ENCODE peak calls at places on chromosome 12, in eight cellular contexts. M, V, J, Y, A, R, K and H are unnamed samples.

GRCh38 chr12:75944097-75944904 is 87.3 kb downstream of the PHLDA1 start:
- DNase-seq in M (no peak), V (no peak), J (peak), Y (peak), A (no peak), R (no peak), K (peak), H (no peak)

GRCh38 chr12:11695321-11695720 is 45.8 kb downstream of the ETV6 start:
- DNase-seq in M (no peak), V (no peak), J (no peak), Y (no peak), A (no peak), R (peak), K (no peak), H (no peak)

GRCh38 chr12:107330901-107331431 is 237.6 kb upstream of the CRY1 start:
- DNase-seq in M (no peak), V (no peak), J (peak), Y (no peak), A (no peak), R (no peak), K (no peak), H (no peak)

GRCh38 chr12:105740970-105741725 is 397.6 kb downstream of the NUAK1 start:
- DNase-seq in M (no peak), V (no peak), J (no peak), Y (no peak), A (no peak), R (peak), K (no peak), H (no peak)

GRCh38 chr12:95312656-95313055 is 95.0 kb downstream of the VEZT start:
- DNase-seq in M (no peak), V (no peak), J (no peak), Y (no peak), A (no peak), R (no peak), K (no peak), H (no peak)

GRCh38 chr12:49952396-49953055 is 2.0 kb downstream of the AQP2 start:
- DNase-seq in M (no peak), V (no peak), J (no peak), Y (no peak), A (no peak), R (no peak), K (no peak), H (no peak)

GRCh38 chr12:105226219-105226618 is 9.8 kb downstream of the APPL2 start:
- DNase-seq in M (no peak), V (no peak), J (peak), Y (no peak), A (no peak), R (peak), K (no peak), H (no peak)

GRCh38 chr12:122978507-122978955 is 1.9 kb upstream of the ARL6IP4 start:
- DNase-seq in M (no peak), V (no peak), J (no peak), Y (no peak), A (no peak), R (no peak), K (no peak), H (no peak)

GRCh38 chr12:2532647-2533435 is 261.9 kb upstream of the FKBP4 start:
- DNase-seq in M (no peak), V (no peak), J (no peak), Y (no peak), A (no peak), R (no peak), K (no peak), H (no peak)

GRCh38 chr12:71754461-71755145 is at the start of gene RAB21:
- DNase-seq in M (peak), V (peak), J (peak), Y (peak), A (peak), R (peak), K (peak), H (peak)

GRCh38 chr12:25713264-25713663 is 160.2 kb upstream of the LMNTD1 start:
- DNase-seq in M (no peak), V (no peak), J (no peak), Y (no peak), A (no peak), R (no peak), K (no peak), H (no peak)

GRCh38 chr12:44876554-44877275 is 600 bp upstream of the NELL2 start:
- DNase-seq in M (peak), V (peak), J (peak), Y (peak), A (peak), R (peak), K (no peak), H (no peak)

GRCh38 chr12:115456946-115457689 is 773.1 kb upstream of the TBX3 start:
- DNase-seq in M (peak), V (no peak), J (no peak), Y (peak), A (no peak), R (no peak), K (no peak), H (no peak)

GRCh38 chr12:64142382-64142781 is 79.7 kb downstream of the KICS2 start:
- DNase-seq in M (no peak), V (no peak), J (no peak), Y (no peak), A (no peak), R (no peak), K (no peak), H (no peak)

GRCh38 chr12:103924761-103925641 is 5.2 kb upstream of the HSP90B1 start:
- DNase-seq in M (no peak), V (peak), J (peak), Y (peak), A (no peak), R (no peak), K (no peak), H (no peak)